ENCODE peak calls at places on chromosomes 6 and 20, in five cellular contexts. One of them, this sample, is unnamed.

GRCh38 chr6:112272799-112273198 is 18.4 kb upstream of the LAMA4 start:
- DNase-seq in heart right ventricle: no peak
- DNase-seq in mesenchymal stem cell: no peak
- DNase-seq in neuronal stem cell: no peak
- DNase-seq in esophagus muscularis mucosa: no peak
- DNase-seq in this sample: no peak

GRCh38 chr6:16473908-16474791 is 235.8 kb downstream of the GMPR start:
- DNase-seq in heart right ventricle: no peak
- DNase-seq in esophagus muscularis mucosa: no peak
- DNase-seq in mesenchymal stem cell: no peak
- DNase-seq in neuronal stem cell: no peak
- DNase-seq in this sample: no peak

GRCh38 chr20:34215711-34216381 is 25.4 kb upstream of the ASIP start:
- DNase-seq in esophagus muscularis mucosa: peak; percentile 92
- DNase-seq in heart right ventricle: peak; percentile 85
- DNase-seq in mesenchymal stem cell: peak; percentile 80
- DNase-seq in neuronal stem cell: peak; percentile 72
- DNase-seq in this sample: peak; percentile 92

GRCh38 chr6:42199106-42199981 is 4.6 kb upstream of the GUCA1B start:
- DNase-seq in heart right ventricle: no peak
- DNase-seq in neuronal stem cell: no peak
- DNase-seq in mesenchymal stem cell: peak; percentile 74
- DNase-seq in esophagus muscularis mucosa: no peak
- DNase-seq in this sample: no peak

GRCh38 chr6:27775796-27776184 is 136.4 kb downstream of the OR2B2 start:
- DNase-seq in esophagus muscularis mucosa: no peak
- DNase-seq in mesenchymal stem cell: no peak
- DNase-seq in neuronal stem cell: no peak
- DNase-seq in heart right ventricle: no peak
- DNase-seq in this sample: no peak

GRCh38 chr20:59788196-59788735 is 145.2 kb downstream of the SYCP2 start:
- DNase-seq in mesenchymal stem cell: no peak
- DNase-seq in heart right ventricle: no peak
- DNase-seq in neuronal stem cell: no peak
- DNase-seq in esophagus muscularis mucosa: peak; percentile 75
- DNase-seq in this sample: no peak

GRCh38 chr6:152975204-152975915 is 7.5 kb downstream of the FBXO5 start:
- DNase-seq in mesenchymal stem cell: peak; percentile 65
- DNase-seq in neuronal stem cell: no peak
- DNase-seq in esophagus muscularis mucosa: no peak
- DNase-seq in heart right ventricle: no peak
- DNase-seq in this sample: no peak

GRCh38 chr20:63544958-63545516 is 2.5 kb downstream of the SRMS start:
- DNase-seq in neuronal stem cell: no peak
- DNase-seq in esophagus muscularis mucosa: no peak
- DNase-seq in heart right ventricle: no peak
- DNase-seq in mesenchymal stem cell: no peak
- DNase-seq in this sample: no peak

GRCh38 chr6:5540375-5540774 is 279.1 kb downstream of the FARS2 start:
- DNase-seq in esophagus muscularis mucosa: no peak
- DNase-seq in heart right ventricle: no peak
- DNase-seq in neuronal stem cell: no peak
- DNase-seq in mesenchymal stem cell: no peak
- DNase-seq in this sample: no peak

GRCh38 chr20:5833309-5833941 is 83.2 kb downstream of the SHLD1 start:
- DNase-seq in neuronal stem cell: no peak
- DNase-seq in mesenchymal stem cell: no peak
- DNase-seq in heart right ventricle: no peak
- DNase-seq in esophagus muscularis mucosa: no peak
- DNase-seq in this sample: no peak

GRCh38 chr20:33649201-33649631 is 12.9 kb upstream of the C20orf144 start:
- DNase-seq in neuronal stem cell: no peak
- DNase-seq in esophagus muscularis mucosa: no peak
- DNase-seq in heart right ventricle: peak; percentile 72
- DNase-seq in mesenchymal stem cell: no peak
- DNase-seq in this sample: no peak

GRCh38 chr6:125149256-125150144 is 4.1 kb upstream of the TPD52L1 start:
- DNase-seq in mesenchymal stem cell: peak; percentile 54
- DNase-seq in neuronal stem cell: no peak
- DNase-seq in esophagus muscularis mucosa: no peak
- DNase-seq in heart right ventricle: no peak
- DNase-seq in this sample: no peak

GRCh38 chr20:23231561-23232218 is 118.9 kb upstream of the NXT1 start:
- DNase-seq in esophagus muscularis mucosa: peak; percentile 86
- DNase-seq in neuronal stem cell: no peak
- DNase-seq in heart right ventricle: no peak
- DNase-seq in mesenchymal stem cell: peak; percentile 46
- DNase-seq in this sample: no peak

GRCh38 chr20:5971203-5971602 is 20.8 kb downstream of the MCM8 start:
- DNase-seq in esophagus muscularis mucosa: no peak
- DNase-seq in neuronal stem cell: no peak
- DNase-seq in mesenchymal stem cell: no peak
- DNase-seq in heart right ventricle: no peak
- DNase-seq in this sample: no peak

GRCh38 chr6:21771626-21772320 is 178.2 kb downstream of the SOX4 start:
- DNase-seq in esophagus muscularis mucosa: no peak
- DNase-seq in heart right ventricle: no peak
- DNase-seq in mesenchymal stem cell: no peak
- DNase-seq in neuronal stem cell: no peak
- DNase-seq in this sample: no peak

GRCh38 chr20:12414446-12415274 is 497.0 kb downstream of the BTBD3 start:
- DNase-seq in heart right ventricle: no peak
- DNase-seq in esophagus muscularis mucosa: no peak
- DNase-seq in neuronal stem cell: no peak
- DNase-seq in mesenchymal stem cell: no peak
- DNase-seq in this sample: no peak

GRCh38 chr6:387293-387694 is 4.3 kb upstream of the IRF4 start:
- DNase-seq in mesenchymal stem cell: no peak
- DNase-seq in esophagus muscularis mucosa: no peak
- DNase-seq in neuronal stem cell: no peak
- DNase-seq in heart right ventricle: no peak
- DNase-seq in this sample: no peak

GRCh38 chr6:108897371-108897770 is 49.1 kb downstream of the ARMC2 start:
- DNase-seq in neuronal stem cell: no peak
- DNase-seq in heart right ventricle: peak; percentile 19
- DNase-seq in esophagus muscularis mucosa: no peak
- DNase-seq in mesenchymal stem cell: peak; percentile 13
- DNase-seq in this sample: no peak

GRCh38 chr6:49980898-49981297 is 11.5 kb upstream of the DEFB113 start:
- DNase-seq in esophagus muscularis mucosa: no peak
- DNase-seq in mesenchymal stem cell: peak; percentile 55
- DNase-seq in neuronal stem cell: no peak
- DNase-seq in heart right ventricle: no peak
- DNase-seq in this sample: no peak

GRCh38 chr6:3306848-3307247 is 48.1 kb downstream of the PSMG4 start:
- DNase-seq in mesenchymal stem cell: no peak
- DNase-seq in neuronal stem cell: no peak
- DNase-seq in esophagus muscularis mucosa: no peak
- DNase-seq in heart right ventricle: no peak
- DNase-seq in this sample: peak; percentile 40

GRCh38 chr6:3311798-3312197 is 53.1 kb downstream of the PSMG4 start:
- DNase-seq in esophagus muscularis mucosa: no peak
- DNase-seq in mesenchymal stem cell: no peak
- DNase-seq in heart right ventricle: no peak
- DNase-seq in neuronal stem cell: no peak
- DNase-seq in this sample: no peak

GRCh38 chr6:113146878-113147277 is 710.3 kb upstream of the MARCKS start:
- DNase-seq in neuronal stem cell: no peak
- DNase-seq in esophagus muscularis mucosa: no peak
- DNase-seq in heart right ventricle: no peak
- DNase-seq in mesenchymal stem cell: no peak
- DNase-seq in this sample: no peak

GRCh38 chr20:10537850-10538480 is 102.9 kb downstream of the SLX4IP start:
- DNase-seq in esophagus muscularis mucosa: no peak
- DNase-seq in heart right ventricle: no peak
- DNase-seq in mesenchymal stem cell: no peak
- DNase-seq in neuronal stem cell: no peak
- DNase-seq in this sample: no peak

GRCh38 chr6:150702675-150703074 is 103.0 kb downstream of the PLEKHG1 start:
- DNase-seq in esophagus muscularis mucosa: no peak
- DNase-seq in mesenchymal stem cell: no peak
- DNase-seq in heart right ventricle: no peak
- DNase-seq in neuronal stem cell: no peak
- DNase-seq in this sample: no peak

GRCh38 chr6:14001329-14002012 is 76.7 kb downstream of the RNF182 start:
- DNase-seq in mesenchymal stem cell: peak; percentile 99
- DNase-seq in heart right ventricle: no peak
- DNase-seq in neuronal stem cell: no peak
- DNase-seq in esophagus muscularis mucosa: no peak
- DNase-seq in this sample: no peak

GRCh38 chr6:169863149-169863525 is 111.7 kb downstream of the ERMARD start:
- DNase-seq in neuronal stem cell: no peak
- DNase-seq in mesenchymal stem cell: no peak
- DNase-seq in heart right ventricle: no peak
- DNase-seq in esophagus muscularis mucosa: no peak
- DNase-seq in this sample: no peak

GRCh38 chr6:143123081-143123480 is 62.4 kb downstream of the AIG1 start:
- DNase-seq in esophagus muscularis mucosa: no peak
- DNase-seq in mesenchymal stem cell: no peak
- DNase-seq in neuronal stem cell: no peak
- DNase-seq in heart right ventricle: no peak
- DNase-seq in this sample: no peak

GRCh38 chr20:57457243-57457761 is 66.1 kb downstream of the RBM38 start:
- DNase-seq in esophagus muscularis mucosa: no peak
- DNase-seq in heart right ventricle: no peak
- DNase-seq in neuronal stem cell: no peak
- DNase-seq in mesenchymal stem cell: no peak
- DNase-seq in this sample: no peak

GRCh38 chr6:37582309-37582708 is 82.6 kb upstream of the CCDC167 start:
- DNase-seq in heart right ventricle: no peak
- DNase-seq in esophagus muscularis mucosa: no peak
- DNase-seq in neuronal stem cell: no peak
- DNase-seq in mesenchymal stem cell: no peak
- DNase-seq in this sample: no peak

GRCh38 chr20:45366631-45367030 is 3.7 kb downstream of the SYS1 start:
- DNase-seq in neuronal stem cell: no peak
- DNase-seq in esophagus muscularis mucosa: no peak
- DNase-seq in mesenchymal stem cell: no peak
- DNase-seq in heart right ventricle: no peak
- DNase-seq in this sample: no peak

GRCh38 chr20:45365444-45365970 is 2.6 kb downstream of the SYS1 start:
- DNase-seq in esophagus muscularis mucosa: no peak
- DNase-seq in neuronal stem cell: no peak
- DNase-seq in mesenchymal stem cell: no peak
- DNase-seq in heart right ventricle: no peak
- DNase-seq in this sample: no peak

GRCh38 chr20:45366192-45366591 is 3.2 kb downstream of the SYS1 start:
- DNase-seq in esophagus muscularis mucosa: no peak
- DNase-seq in neuronal stem cell: no peak
- DNase-seq in mesenchymal stem cell: no peak
- DNase-seq in heart right ventricle: no peak
- DNase-seq in this sample: no peak

GRCh38 chr20:45368221-45368980 is 5.4 kb downstream of the SYS1 start:
- DNase-seq in mesenchymal stem cell: no peak
- DNase-seq in esophagus muscularis mucosa: no peak
- DNase-seq in neuronal stem cell: no peak
- DNase-seq in heart right ventricle: no peak
- DNase-seq in this sample: no peak

DNA sequence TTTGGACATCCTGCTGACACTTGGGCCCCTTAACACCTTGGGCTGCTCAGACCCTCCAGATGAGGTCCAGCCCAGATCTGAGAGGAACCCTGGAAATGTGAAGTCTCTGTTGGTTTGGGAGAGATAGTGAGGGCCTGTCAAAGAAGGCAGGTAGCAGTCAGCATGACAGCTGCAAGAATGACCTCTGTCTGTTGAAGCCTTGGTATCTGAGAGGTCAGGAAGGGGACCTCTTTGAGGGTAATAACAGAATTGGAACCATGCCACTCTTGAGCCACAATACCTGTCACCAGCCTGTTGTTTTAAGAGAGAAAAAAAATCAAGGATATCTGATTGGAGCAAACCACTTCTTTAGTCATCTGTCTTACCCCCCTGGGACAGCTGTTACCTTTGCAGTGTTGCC is 4.2 kb downstream of the SYS1 start:
- DNase-seq in neuronal stem cell: no peak
- DNase-seq in heart right ventricle: no peak
- DNase-seq in esophagus muscularis mucosa: no peak
- DNase-seq in mesenchymal stem cell: no peak
- DNase-seq in this sample: no peak
- H3K36me3 ChIP-seq in neuronal stem cell: peaks cover 20% of the 10 kb centered on the region
- H3K36me3 ChIP-seq in heart right ventricle: no peaks in the 10 kb centered on the region
- H3K36me3 ChIP-seq in esophagus muscularis mucosa: peaks cover 41% of the 10 kb centered on the region
- H3K36me3 ChIP-seq in mesenchymal stem cell: peaks cover 29% of the 10 kb centered on the region
- H3K36me3 ChIP-seq in this sample: peaks cover 11% of the 10 kb centered on the region

GRCh38 chr6:168130168-168130651 is 51.2 kb upstream of the FRMD1 start:
- DNase-seq in mesenchymal stem cell: no peak
- DNase-seq in heart right ventricle: peak; percentile 49
- DNase-seq in neuronal stem cell: no peak
- DNase-seq in esophagus muscularis mucosa: peak; percentile 87
- DNase-seq in this sample: peak; percentile 51
- H3K9me3 ChIP-seq in mesenchymal stem cell: no peaks in the 10 kb centered on the region
- H3K9me3 ChIP-seq in heart right ventricle: no peaks in the 10 kb centered on the region
- H3K9me3 ChIP-seq in neuronal stem cell: no peaks in the 10 kb centered on the region
- H3K9me3 ChIP-seq in esophagus muscularis mucosa: no peaks in the 10 kb centered on the region
- H3K9me3 ChIP-seq in this sample: no peaks in the 10 kb centered on the region

DNA sequence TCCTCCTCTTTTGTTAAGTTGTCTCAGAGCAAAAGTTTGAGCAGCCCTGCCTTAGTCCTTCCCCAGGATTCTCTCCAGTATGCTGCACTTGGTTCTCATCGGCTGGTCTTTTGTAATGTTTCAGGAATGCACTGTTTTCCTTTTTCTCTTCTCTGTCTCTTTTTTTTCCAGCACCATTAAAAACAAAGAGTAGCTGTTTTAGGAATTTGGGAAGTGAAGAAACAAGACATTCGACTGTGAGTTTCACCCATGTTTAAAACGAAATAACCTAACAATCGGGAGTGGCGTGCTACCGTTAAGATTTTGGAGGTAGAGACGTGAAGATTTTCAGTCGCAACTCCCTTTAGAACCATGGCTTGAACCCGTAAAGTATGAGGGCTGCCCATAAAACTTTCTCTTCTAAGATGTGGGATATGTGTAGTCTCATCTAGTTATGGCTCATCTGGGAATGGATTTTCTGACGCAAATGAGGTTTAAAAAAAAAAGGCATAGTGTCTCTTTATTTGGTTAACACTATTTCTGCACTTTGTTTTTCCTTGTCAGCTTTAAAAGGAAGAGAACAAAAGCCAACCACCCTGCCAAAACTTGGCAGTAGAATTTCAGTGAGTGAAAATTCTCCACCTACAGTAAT is 35.9 kb upstream of the RAB23 start:
- DNase-seq in esophagus muscularis mucosa: no peak
- DNase-seq in mesenchymal stem cell: peak; percentile 69
- DNase-seq in neuronal stem cell: no peak
- DNase-seq in heart right ventricle: no peak
- DNase-seq in this sample: no peak
- H3K4me3 ChIP-seq in esophagus muscularis mucosa: peak overlapping the region; percentile 48
- H3K4me3 ChIP-seq in mesenchymal stem cell: peak overlapping the region; percentile 68
- H3K4me3 ChIP-seq in neuronal stem cell: no peak overlapping the region
- H3K4me3 ChIP-seq in heart right ventricle: no peak overlapping the region
- H3K4me3 ChIP-seq in this sample: no peak overlapping the region

DNA sequence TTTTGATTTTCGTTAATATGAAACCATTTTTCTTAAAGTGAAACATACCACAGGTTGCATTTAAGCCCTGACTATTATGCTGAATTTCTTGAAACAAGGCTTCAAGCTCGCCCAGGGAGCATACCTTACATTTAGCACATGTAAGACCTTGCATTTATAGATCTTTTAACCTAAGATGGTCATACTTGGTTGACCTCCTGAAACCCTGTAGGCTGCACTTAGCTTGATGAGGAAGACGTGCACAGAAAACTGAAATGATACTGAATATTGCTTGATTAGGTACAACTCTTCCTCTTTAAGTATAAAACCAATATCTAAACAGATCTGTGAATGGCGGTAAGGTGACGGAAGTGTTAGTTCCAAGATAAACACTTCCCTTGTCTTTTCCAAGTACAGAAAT is 82.2 kb downstream of the CTNNBL1 start:
- DNase-seq in esophagus muscularis mucosa: peak; percentile 24
- DNase-seq in neuronal stem cell: no peak
- DNase-seq in mesenchymal stem cell: no peak
- DNase-seq in heart right ventricle: no peak
- DNase-seq in this sample: no peak
- H3K36me3 ChIP-seq in esophagus muscularis mucosa: peaks cover 15% of the 10 kb centered on the region
- H3K36me3 ChIP-seq in neuronal stem cell: no peaks in the 10 kb centered on the region
- H3K36me3 ChIP-seq in mesenchymal stem cell: no peaks in the 10 kb centered on the region
- H3K36me3 ChIP-seq in heart right ventricle: no peaks in the 10 kb centered on the region
- H3K36me3 ChIP-seq in this sample: peaks cover 3% of the 10 kb centered on the region